ENCODE peak calls at places on chromosomes 13 and 19, in ten cellular contexts. Z, T, D, E, R, A, P, J, Q and U are unnamed samples.

GRCh38 chr13:104206450-104207044 is 1140.3 kb upstream of the SLC10A2 start:
- DNase-seq in J (no peak), Q (no peak), P (no peak), R (no peak), T (no peak), A (no peak), D (no peak), E (no peak), Z (no peak), U (no peak)

GRCh38 chr19:956747-957451 is 27.2 kb upstream of the WDR18 start:
- DNase-seq in J (no peak), E (no peak), Q (no peak), D (no peak), T (peak; percentile 96), P (no peak), A (peak; percentile 52), R (no peak), Z (no peak), U (no peak)

GRCh38 chr13:27188239-27188638 is 16.6 kb upstream of the USP12 start:
- DNase-seq in D (no peak), T (no peak), A (no peak), Z (no peak), E (no peak), J (no peak), P (no peak), R (no peak), Q (no peak), U (no peak)

GRCh38 chr13:38821753-38822551 is 135.1 kb downstream of the FREM2 start:
- DNase-seq in Q (no peak), P (no peak), R (no peak), T (no peak), A (peak; percentile 14), D (no peak), Z (no peak), J (no peak), E (no peak), U (peak; percentile 55)

GRCh38 chr19:16461630-16462051 is 10.1 kb downstream of the EPS15L1 start:
- DNase-seq in D (peak; percentile 83), J (no peak), E (no peak), Z (peak; percentile 94), A (no peak), T (no peak), R (no peak), Q (no peak), P (no peak), U (peak; percentile 2)

GRCh38 chr13:92097337-92097903 is 699.0 kb downstream of the GPC5 start:
- DNase-seq in D (no peak), Z (no peak), R (no peak), P (no peak), E (no peak), A (no peak), J (no peak), Q (no peak), T (no peak), U (no peak)

GRCh38 chr19:35585844-35586243 is at the start of gene PMIS2:
- DNase-seq in P (no peak), R (no peak), Z (no peak), J (peak; percentile 31), T (no peak), A (no peak), E (no peak), D (no peak), Q (no peak), U (no peak)

GRCh38 chr19:8441725-8442544 is 2.8 kb upstream of the HNRNPM start:
- DNase-seq in R (no peak), J (no peak), T (peak; percentile 42), P (no peak), A (no peak), Z (no peak), D (no peak), E (no peak), Q (no peak), U (no peak)

GRCh38 chr13:113369881-113370280 is 6.0 kb upstream of the GRTP1 start:
- DNase-seq in J (no peak), Z (no peak), P (no peak), R (peak; percentile 3), E (no peak), A (no peak), Q (no peak), T (no peak), D (no peak), U (no peak)

GRCh38 chr13:81987159-81987558 is 1646.2 kb upstream of the SPRY2 start:
- DNase-seq in A (no peak), T (no peak), R (no peak), D (no peak), E (no peak), Q (no peak), P (no peak), J (no peak), Z (no peak), U (no peak)

GRCh38 chr19:772730-773436 is 22.0 kb downstream of the MISP start:
- DNase-seq in J (no peak), T (peak; percentile 21), E (no peak), R (no peak), P (no peak), Q (no peak), A (no peak), D (no peak), Z (no peak), U (no peak)

GRCh38 chr13:41581884-41582547 is 124.7 kb downstream of the RGCC start:
- DNase-seq in J (no peak), A (no peak), Z (no peak), Q (no peak), T (peak; percentile 59), R (no peak), D (no peak), E (no peak), P (no peak), U (no peak)

GRCh38 chr13:97249093-97249787 is 27.1 kb downstream of the MBNL2 start:
- DNase-seq in Q (no peak), R (no peak), D (no peak), T (no peak), E (no peak), A (no peak), P (no peak), J (no peak), Z (no peak), U (no peak)

GRCh38 chr13:97252735-97253134 is 30.6 kb downstream of the MBNL2 start:
- DNase-seq in J (no peak), E (no peak), Z (no peak), T (no peak), Q (no peak), P (no peak), A (no peak), R (no peak), D (no peak), U (no peak)

GRCh38 chr13:97249797-97250495 is 27.8 kb downstream of the MBNL2 start:
- DNase-seq in Z (no peak), P (no peak), J (no peak), D (no peak), E (no peak), T (peak; percentile 62), A (no peak), R (no peak), Q (no peak), U (no peak)

GRCh38 chr13:97248243-97248642 is 26.1 kb downstream of the MBNL2 start:
- DNase-seq in E (no peak), D (no peak), Q (no peak), A (no peak), J (no peak), R (no peak), Z (no peak), P (no peak), T (no peak), U (no peak)

DNA sequence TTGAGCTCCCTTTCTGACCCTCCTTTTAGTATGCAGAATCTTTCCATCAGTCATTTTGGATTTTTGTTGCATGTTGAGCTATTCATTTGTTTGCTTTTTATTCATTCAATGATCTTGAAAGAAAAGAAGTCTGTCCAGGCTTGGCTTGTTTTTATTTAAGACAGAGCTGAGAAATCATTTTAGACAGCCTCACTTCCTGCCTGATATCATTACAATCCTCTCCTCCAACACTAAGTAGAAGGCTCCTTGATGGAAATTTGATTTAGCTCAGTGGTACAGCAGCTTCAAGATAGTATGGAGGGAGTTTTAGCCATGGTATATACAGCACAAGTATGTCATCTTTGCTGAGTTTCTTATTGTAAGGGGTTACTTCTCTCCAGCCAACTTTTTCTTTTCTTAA is 28.4 kb downstream of the MBNL2 start:
- DNase-seq in R (no peak), T (no peak), P (no peak), J (no peak), Q (no peak), D (no peak), A (no peak), E (no peak), Z (no peak), U (no peak)
- H3K27ac ChIP-seq in R (peak overlapping the region; percentile 35), T (peak overlapping the region; percentile 15), P (no peak overlapping the region), J (no peak overlapping the region), Q (peak overlapping the region; percentile 20), D (peak overlapping the region; percentile 85), A (peak overlapping the region; percentile 17), E (peak overlapping the region; percentile 80), Z (peak overlapping the region; percentile 73), U (peak overlapping the region; percentile 67)

DNA sequence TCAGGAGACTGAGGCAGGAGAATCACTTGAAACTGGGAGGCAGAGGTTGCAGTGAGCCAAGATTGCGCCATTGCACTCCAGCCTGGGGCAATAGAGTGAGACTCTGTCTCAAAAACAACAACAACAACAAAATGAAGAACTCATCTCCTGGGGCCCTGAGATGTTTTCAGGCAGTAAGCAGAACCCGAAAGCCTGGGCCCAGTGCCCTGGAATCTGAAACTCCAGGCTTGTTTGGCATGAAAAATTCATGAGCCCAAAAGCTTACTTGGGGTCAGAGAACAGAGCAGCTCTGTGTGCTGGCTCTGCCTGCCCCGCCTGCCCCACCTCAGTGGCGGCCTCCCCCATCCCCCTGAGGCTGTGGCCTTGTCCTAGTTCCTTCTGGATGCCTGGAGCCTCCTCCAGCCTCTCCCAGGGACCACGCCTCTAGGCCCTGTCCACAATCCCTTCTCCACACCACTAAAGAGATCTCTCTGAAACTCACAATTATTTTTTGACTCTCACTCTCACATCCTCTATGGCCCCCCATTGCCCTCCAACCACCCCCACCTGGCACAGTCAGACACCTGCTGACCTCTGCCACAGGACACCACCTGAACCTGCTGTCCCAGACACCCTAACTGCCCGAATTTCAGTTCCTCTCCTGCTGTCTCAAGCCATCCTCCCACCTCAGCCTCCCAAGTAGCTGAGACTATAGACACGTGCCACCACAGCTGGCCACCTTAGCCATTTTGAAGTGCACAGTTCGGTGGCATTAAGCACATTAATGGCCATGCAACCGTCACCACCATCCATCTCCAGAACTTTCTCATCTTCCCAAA is 6.9 kb upstream of the AP1M2 start:
- DNase-seq in A (no peak), Q (no peak), P (peak; percentile 71), E (no peak), D (no peak), J (no peak), R (no peak), Z (peak; percentile 80), T (no peak), U (peak; percentile 49)
- H3K27ac ChIP-seq in A (no peak overlapping the region), Q (no peak overlapping the region), P (no peak overlapping the region), E (peak overlapping the region; percentile 4), D (peak overlapping the region; percentile 36), J (no peak overlapping the region), R (no peak overlapping the region), Z (no peak overlapping the region), T (no peak overlapping the region), U (peak overlapping the region; percentile 97)

GRCh38 chr13:22789916-22790315 is 390.9 kb upstream of the SGCG start:
- DNase-seq in P (no peak), Z (no peak), D (no peak), J (no peak), Q (no peak), E (no peak), R (no peak), T (no peak), A (no peak), U (no peak)
- H3K27ac ChIP-seq in P (no peak overlapping the region), Z (no peak overlapping the region), D (no peak overlapping the region), J (no peak overlapping the region), Q (no peak overlapping the region), E (no peak overlapping the region), R (no peak overlapping the region), T (no peak overlapping the region), A (no peak overlapping the region), U (no peak overlapping the region)

GRCh38 chr19:10104130-10104513 is 1.6 kb upstream of the ANGPTL6 start:
- DNase-seq in T (peak; percentile 17), R (no peak), Q (no peak), Z (no peak), J (no peak), A (no peak), P (no peak), E (no peak), D (no peak), U (no peak)
- H3K27ac ChIP-seq in T (no peak overlapping the region), R (no peak overlapping the region), Q (no peak overlapping the region), Z (no peak overlapping the region), J (no peak overlapping the region), A (no peak overlapping the region), P (peak overlapping the region; percentile 85), E (no peak overlapping the region), D (no peak overlapping the region), U (no peak overlapping the region)